ENCODE peak calls at places on chromosomes 13 and 19, in seven cellular contexts. Z is GM04504; Q is stimulated activated CD4-positive, alpha-beta T cell treated with anti-CD3 and anti-CD28 coated beads, Interleukin-2, amount 100 ng/mL, for 4 hours; L is T-helper 17 cell; U is lung; D is AG04450; M is EL. O is an unnamed sample.

GRCh38 chr13:32019612-32020233 is 11.9 kb upstream of the FRY start:
- DNase-seq in M (peak), Z (peak), U (no peak), L (no peak), D (peak), Q (no peak), O (no peak)

GRCh38 chr19:8366961-8367326 is 3.0 kb downstream of the ANGPTL4 start:
- DNase-seq in L (no peak), U (no peak), Q (no peak), D (no peak), M (no peak), Z (peak), O (no peak)

GRCh38 chr13:95300625-95301134 is 571 bp downstream of the ABCC4 start:
- DNase-seq in D (peak), Q (peak), M (peak), L (peak), U (peak), Z (no peak), O (no peak)

GRCh38 chr19:17680235-17680722 is 7.9 kb downstream of the UNC13A start:
- DNase-seq in Z (peak), M (peak), Q (peak), L (no peak), U (peak), D (no peak), O (peak)

GRCh38 chr19:35292986-35293732 is 1.2 kb downstream of the MAG start:
- DNase-seq in Q (no peak), D (no peak), U (no peak), M (no peak), Z (no peak), L (no peak), O (no peak)

GRCh38 chr19:30001301-30001700 is 59.3 kb downstream of the URI1 start:
- DNase-seq in L (no peak), U (no peak), Z (no peak), D (no peak), M (no peak), Q (no peak), O (no peak)

GRCh38 chr19:6811906-6812305 is 39.4 kb downstream of the VAV1 start:
- DNase-seq in D (no peak), L (no peak), Q (no peak), M (peak), U (no peak), Z (peak), O (no peak)

GRCh38 chr19:42175952-42176648 is 41.4 kb downstream of the DEDD2 start:
- DNase-seq in Z (peak), D (no peak), M (peak), Q (no peak), L (no peak), U (no peak), O (no peak)

GRCh38 chr13:37134411-37135041 is 29.1 kb upstream of the CSNK1A1L start:
- DNase-seq in M (peak), Q (no peak), D (peak), Z (peak), U (no peak), L (no peak), O (no peak)

GRCh38 chr19:13920940-13921744 is 15.1 kb downstream of the CC2D1A start:
- DNase-seq in U (peak), Z (no peak), M (peak), Q (no peak), D (no peak), L (no peak), O (no peak)